ENCODE peak calls at places on chromosome 9, in eight cellular contexts. C is astrocyte, P is astrocyte of the spinal cord, O is gastrocnemius medialis, D is ascending aorta, J is cardiac fibroblast, M is WTC11, T is heart right ventricle. B is an unnamed sample.

GRCh38 chr9:5375790-5376477 is 36.3 kb upstream of the RLN1 start:
- DNase-seq in C (no peak), P (no peak), O (no peak), D (no peak), J (peak), M (no peak), T (no peak), B (no peak)

GRCh38 chr9:118306773-118307172 is 602.6 kb downstream of the TLR4 start:
- DNase-seq in C (no peak), P (no peak), O (no peak), D (no peak), J (no peak), M (no peak), T (no peak), B (no peak)

GRCh38 chr9:87824886-87825285 is 57.8 kb upstream of the SPATA31E1 start:
- DNase-seq in C (no peak), P (no peak), O (no peak), D (no peak), J (no peak), M (no peak), T (no peak), B (no peak)

GRCh38 chr9:93898502-93899426 is 56.4 kb downstream of the BARX1 start:
- DNase-seq in C (no peak), P (no peak), O (no peak), D (peak), J (no peak), M (peak), T (no peak), B (no peak)

GRCh38 chr9:17800397-17800796 is 221.5 kb downstream of the SH3GL2 start:
- DNase-seq in C (no peak), P (no peak), O (no peak), D (no peak), J (no peak), M (no peak), T (no peak), B (no peak)

GRCh38 chr9:121321039-121321503 is 49.0 kb downstream of the STOM start:
- DNase-seq in C (peak), P (peak), O (no peak), D (peak), J (no peak), M (no peak), T (no peak), B (no peak)

GRCh38 chr9:128702949-128703615 is 779 bp downstream of the PKN3 start:
- DNase-seq in C (no peak), P (peak), O (no peak), D (no peak), J (peak), M (peak), T (peak), B (no peak)

GRCh38 chr9:26565131-26565530 is 327.5 kb downstream of the CAAP1 start:
- DNase-seq in C (no peak), P (no peak), O (no peak), D (no peak), J (no peak), M (no peak), T (no peak), B (no peak)

GRCh38 chr9:108687360-108687981 is 168.3 kb downstream of the ACTL7B start:
- DNase-seq in C (peak), P (peak), O (no peak), D (no peak), J (peak), M (no peak), T (no peak), B (no peak)

GRCh38 chr9:119839888-119840287 is 470.7 kb upstream of the BRINP1 start:
- DNase-seq in C (peak), P (no peak), O (no peak), D (no peak), J (no peak), M (no peak), T (no peak), B (no peak)

GRCh38 chr9:132503116-132503515 is 79.3 kb upstream of the BARHL1 start:
- DNase-seq in C (no peak), P (no peak), O (no peak), D (no peak), J (no peak), M (no peak), T (no peak), B (no peak)

GRCh38 chr9:124696101-124696500 is 75.0 kb downstream of the NR6A1 start:
- DNase-seq in C (peak), P (peak), O (no peak), D (no peak), J (peak), M (no peak), T (no peak), B (no peak)

GRCh38 chr9:115952667-115953316 is 200.8 kb upstream of the PAPPA start:
- DNase-seq in C (peak), P (peak), O (no peak), D (no peak), J (peak), M (no peak), T (no peak), B (no peak)

GRCh38 chr9:98549401-98549800 is 159.3 kb downstream of the GABBR2 start:
- DNase-seq in C (no peak), P (no peak), O (no peak), D (no peak), J (no peak), M (no peak), T (no peak), B (no peak)

GRCh38 chr9:84862786-84863185 is 193.3 kb downstream of the NTRK2 start:
- DNase-seq in C (peak), P (peak), O (no peak), D (no peak), J (peak), M (peak), T (peak), B (no peak)

GRCh38 chr9:2613730-2614271 is 7.8 kb upstream of the VLDLR start:
- DNase-seq in C (no peak), P (no peak), O (peak), D (no peak), J (no peak), M (peak), T (peak), B (no peak)

GRCh38 chr9:132181796-132182521 is 20.1 kb downstream of the NTNG2 start:
- DNase-seq in C (no peak), P (no peak), O (no peak), D (no peak), J (peak), M (no peak), T (peak), B (no peak)

GRCh38 chr9:134836406-134836970 is 44.1 kb upstream of the FCN2 start:
- DNase-seq in C (no peak), P (no peak), O (no peak), D (no peak), J (no peak), M (no peak), T (no peak), B (no peak)

GRCh38 chr9:14315754-14316573 is 2.0 kb upstream of the NFIB start:
- DNase-seq in C (no peak), P (peak), O (peak), D (peak), J (peak), M (peak), T (no peak), B (no peak)

GRCh38 chr9:79341561-79341960 is 230.2 kb upstream of the TLE4 start:
- DNase-seq in C (no peak), P (no peak), O (no peak), D (no peak), J (no peak), M (no peak), T (no peak), B (no peak)

GRCh38 chr9:18824095-18824666 is 208.8 kb downstream of the SAXO1 start:
- DNase-seq in C (no peak), P (no peak), O (no peak), D (no peak), J (peak), M (no peak), T (no peak), B (no peak)

DNA sequence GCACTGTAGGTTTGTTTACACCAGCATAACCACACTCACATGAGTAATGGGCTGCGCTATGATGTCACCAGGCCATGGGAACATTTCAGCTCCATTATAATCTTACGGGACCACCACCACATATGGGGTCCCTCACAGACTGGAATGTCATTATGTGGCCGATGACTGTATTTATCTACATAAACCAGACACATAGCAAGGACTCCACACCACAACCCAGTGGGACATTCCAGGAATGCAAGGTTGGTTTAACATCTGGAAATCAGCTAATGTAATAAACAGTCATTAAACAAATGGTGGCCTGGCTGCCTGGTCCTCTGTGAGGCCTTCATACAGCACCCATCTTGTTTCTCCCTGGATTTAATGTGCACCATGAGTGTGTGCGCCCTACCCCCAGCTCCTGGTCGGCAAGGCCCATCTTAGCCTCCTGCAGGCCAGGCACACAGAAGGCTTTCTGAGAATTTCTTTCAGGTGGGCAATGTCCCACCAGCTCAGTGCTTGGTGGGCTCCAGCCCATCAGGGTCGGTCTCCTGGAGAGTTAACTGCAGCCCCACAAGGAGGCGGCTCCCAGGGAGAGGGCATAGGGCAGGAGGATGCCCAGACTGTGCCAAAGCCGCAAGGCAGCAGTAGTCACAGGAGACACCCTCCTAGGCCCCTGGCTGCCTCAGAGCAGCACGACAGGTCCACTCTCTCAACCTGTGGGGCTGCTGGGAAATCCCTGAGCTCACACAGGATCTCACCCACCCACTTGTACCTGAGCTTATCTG is 35.9 kb upstream of the SARDH start:
- DNase-seq in C (peak), P (peak), O (no peak), D (peak), J (no peak), M (peak), T (no peak), B (no peak)
- TF ChIP-seq CTCF in C (no peak), P (no peak), O (no peak), D (no peak), J (no peak), M (no peak), T (no peak), B (no peak)

GRCh38 chr9:12329623-12329985 is 363.6 kb upstream of the TYRP1 start:
- DNase-seq in C (no peak), P (no peak), O (no peak), D (no peak), J (no peak), M (no peak), T (no peak), B (no peak)
- TF ChIP-seq CTCF in C (no peak), P (no peak), O (no peak), D (no peak), J (no peak), M (no peak), T (no peak), B (no peak)

DNA sequence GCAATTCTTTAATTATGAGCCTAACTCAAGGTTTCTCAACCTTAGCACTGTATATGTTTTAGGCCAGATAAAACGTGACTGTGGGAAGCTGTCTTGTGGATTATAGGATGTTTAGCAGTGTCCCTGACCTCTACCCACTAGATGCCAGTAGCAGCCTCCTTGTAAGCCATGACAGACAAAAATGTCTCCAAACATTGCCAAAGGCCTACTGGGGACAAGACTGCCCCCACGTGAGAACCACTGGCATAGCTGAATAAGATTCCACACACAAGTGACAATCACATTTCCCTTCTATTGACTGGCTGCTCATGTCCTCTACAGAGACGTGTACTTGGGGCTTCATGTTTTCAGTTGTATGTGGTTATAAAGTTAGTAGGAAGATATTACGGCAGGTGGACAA is 55.4 kb downstream of the GOLM1 start:
- DNase-seq in C (no peak), P (no peak), O (no peak), D (no peak), J (peak), M (no peak), T (no peak), B (no peak)
- TF ChIP-seq CTCF in C (no peak), P (no peak), O (no peak), D (no peak), J (no peak), M (no peak), T (no peak), B (no peak)

GRCh38 chr9:130642926-130643325 is 21.5 kb upstream of the PRDM12 start:
- DNase-seq in C (no peak), P (no peak), O (no peak), D (no peak), J (no peak), M (no peak), T (no peak), B (no peak)

GRCh38 chr9:130638278-130639118 is 25.9 kb upstream of the PRDM12 start:
- DNase-seq in C (no peak), P (no peak), O (no peak), D (no peak), J (no peak), M (no peak), T (no peak), B (no peak)

GRCh38 chr9:130639866-130640555 is 24.4 kb upstream of the PRDM12 start:
- DNase-seq in C (no peak), P (no peak), O (no peak), D (no peak), J (no peak), M (no peak), T (no peak), B (no peak)

GRCh38 chr9:130639119-130639485 is 25.3 kb upstream of the PRDM12 start:
- DNase-seq in C (no peak), P (no peak), O (no peak), D (no peak), J (no peak), M (no peak), T (no peak), B (no peak)

GRCh38 chr9:130640681-130641080 is 23.7 kb upstream of the PRDM12 start:
- DNase-seq in C (no peak), P (no peak), O (no peak), D (no peak), J (no peak), M (peak), T (no peak), B (no peak)
- TF ChIP-seq CTCF in C (no peak), P (no peak), O (no peak), D (no peak), J (no peak), M (no peak), T (no peak), B (no peak)